ENCODE peak calls at places on chromosome 20, in five cellular contexts. M, A, S, N and T are unnamed samples.

GRCh38 chr20:34240698-34241615 is at the start of gene ASIP:
- DNase-seq in N (peak; percentile 72), A (no peak), M (no peak), S (no peak), T (no peak)

GRCh38 chr20:12113468-12114371 is 196.0 kb downstream of the BTBD3 start:
- DNase-seq in S (no peak), N (peak; percentile 59), A (peak; percentile 56), M (no peak), T (no peak)

GRCh38 chr20:14963262-14963663 is 625.9 kb upstream of the FLRT3 start:
- DNase-seq in M (no peak), A (peak; percentile 4), N (no peak), S (peak; percentile 96), T (no peak)

GRCh38 chr20:33936651-33937050 is 57.1 kb upstream of the RALY start:
- DNase-seq in N (no peak), A (no peak), S (no peak), M (no peak), T (no peak)

GRCh38 chr20:8389381-8390368 is 257.6 kb downstream of the PLCB1 start:
- DNase-seq in N (no peak), A (peak; percentile 83), M (no peak), S (peak; percentile 18), T (no peak)

GRCh38 chr20:16548073-16548672 is 25.1 kb downstream of the KIF16B start:
- DNase-seq in S (no peak), N (no peak), A (no peak), M (no peak), T (no peak)

GRCh38 chr20:25223179-25223661 is 24.7 kb upstream of the PYGB start:
- DNase-seq in S (peak; percentile 96), A (peak; percentile 97), M (no peak), N (peak; percentile 68), T (no peak)

GRCh38 chr20:40771848-40772247 is 82.8 kb upstream of the MAFB start:
- DNase-seq in M (no peak), N (no peak), A (no peak), S (no peak), T (no peak)

GRCh38 chr20:54047048-54047447 is 23.3 kb downstream of the BCAS1 start:
- DNase-seq in N (no peak), S (no peak), M (no peak), A (no peak), T (no peak)

GRCh38 chr20:41664584-41664983 is 46.4 kb upstream of the CHD6 start:
- DNase-seq in A (peak; percentile 55), M (no peak), N (no peak), S (peak; percentile 41), T (no peak)

GRCh38 chr20:51359947-51360346 is 182.6 kb downstream of the NFATC2 start:
- DNase-seq in N (no peak), A (peak; percentile 45), S (no peak), M (no peak), T (no peak)

GRCh38 chr20:19628570-19629134 is 129.4 kb upstream of the RIN2 start:
- DNase-seq in S (peak; percentile 67), N (peak; percentile 16), A (peak; percentile 77), M (peak; percentile 4), T (no peak)